ENCODE peak calls at places on chromosomes 12 and 14, in six cellular contexts. L is MM.1S, K is tibial artery, N is Karpas-422, Q is mesendoderm, G is mesenchymal stem cell. P is an unnamed sample.

GRCh38 chr14:62162998-62163589 is 400.9 kb downstream of the SNAPC1 start:
- DNase-seq in N (peak; percentile 82), L (peak; percentile 6), K (no peak), Q (peak; percentile 61), G (peak; percentile 43), P (peak; percentile 19)

GRCh38 chr12:115953031-115953430 is 324.5 kb downstream of the MED13L start:
- DNase-seq in N (no peak), Q (no peak), G (no peak), K (no peak), L (no peak), P (no peak)

GRCh38 chr12:76455582-76456345 is 103.8 kb downstream of the OSBPL8 start:
- DNase-seq in K (no peak), G (peak; percentile 79), L (peak; percentile 53), N (peak; percentile 84), Q (peak; percentile 90), P (peak; percentile 92)

GRCh38 chr12:1534708-1535107 is 59.7 kb downstream of the FBXL14 start:
- DNase-seq in Q (no peak), N (no peak), G (no peak), L (peak; percentile 83), K (no peak), P (no peak)

GRCh38 chr12:98653866-98654493 is 8.9 kb downstream of the APAF1 start:
- DNase-seq in N (peak; percentile 86), Q (peak; percentile 59), L (peak; percentile 56), G (peak; percentile 73), K (no peak), P (no peak)

GRCh38 chr12:56119361-56119796 is 1.3 kb downstream of the ZC3H10 start:
- DNase-seq in Q (peak; percentile 98), K (peak; percentile 89), L (peak; percentile 83), N (peak; percentile 87), G (peak; percentile 97), P (peak; percentile 73)

GRCh38 chr14:30855345-30856037 is 18.9 kb upstream of the COCH start:
- DNase-seq in G (no peak), L (no peak), Q (no peak), N (no peak), K (no peak), P (no peak)

GRCh38 chr12:65565601-65566560 is 258.4 kb upstream of the HMGA2 start:
- DNase-seq in K (no peak), G (peak; percentile 98), L (no peak), Q (peak; percentile 97), N (no peak), P (peak; percentile 79)

GRCh38 chr14:40733206-40733605 is 873.5 kb upstream of the LRFN5 start:
- DNase-seq in Q (no peak), L (no peak), N (no peak), K (no peak), G (no peak), P (no peak)

GRCh38 chr12:70609739-70610491 is 27.3 kb downstream of the PTPRB start:
- DNase-seq in L (no peak), K (peak; percentile 69), G (peak; percentile 22), N (no peak), Q (peak; percentile 51), P (no peak)

GRCh38 chr14:50039120-50039517 is 77.3 kb downstream of the VCPKMT start:
- DNase-seq in G (no peak), N (no peak), L (no peak), Q (no peak), K (no peak), P (no peak)

GRCh38 chr12:121782616-121782966 is 10.9 kb downstream of the RHOF start:
- DNase-seq in L (no peak), G (no peak), Q (no peak), K (no peak), N (no peak), P (no peak)

GRCh38 chr14:64174922-64175782 is 119.0 kb downstream of the ESR2 start:
- DNase-seq in N (no peak), L (no peak), Q (no peak), G (no peak), K (no peak), P (no peak)

GRCh38 chr12:117994551-117995438 is 21.7 kb upstream of the RFC5 start:
- DNase-seq in K (no peak), Q (no peak), N (no peak), G (no peak), L (no peak), P (no peak)

GRCh38 chr12:1099158-1099557 is 108.1 kb downstream of the ERC1 start:
- DNase-seq in G (no peak), K (no peak), Q (no peak), L (peak; percentile 46), N (no peak), P (no peak)

GRCh38 chr12:112381421-112381897 is 772 bp downstream of the HECTD4 start:
- DNase-seq in G (peak; percentile 24), L (peak; percentile 69), K (peak; percentile 68), Q (peak; percentile 50), N (peak; percentile 64), P (no peak)

GRCh38 chr12:53677612-53678133 is 1.8 kb upstream of the ATP5MC2 start:
- DNase-seq in N (no peak), K (no peak), G (no peak), L (no peak), Q (no peak), P (no peak)

GRCh38 chr12:117047810-117048584 is 51.2 kb downstream of the TESC start:
- DNase-seq in Q (peak; percentile 57), N (no peak), L (no peak), K (no peak), G (peak; percentile 89), P (no peak)

GRCh38 chr12:32334384-32334783 is 65.0 kb upstream of the FGD4 start:
- DNase-seq in L (peak; percentile 54), N (no peak), Q (no peak), K (no peak), G (no peak), P (no peak)

GRCh38 chr14:72610831-72611200 is 283.1 kb downstream of the DPF3 start:
- DNase-seq in G (no peak), Q (no peak), L (no peak), K (no peak), N (no peak), P (no peak)

GRCh38 chr14:102012336-102012735 is 48.0 kb downstream of the DYNC1H1 start:
- DNase-seq in K (no peak), G (no peak), N (no peak), Q (no peak), L (no peak), P (no peak)

GRCh38 chr12:561908-562593 is 101.2 kb downstream of the NINJ2 start:
- DNase-seq in G (no peak), N (no peak), Q (no peak), K (peak; percentile 81), L (no peak), P (no peak)

GRCh38 chr14:86799244-86799647 is 1193.7 kb downstream of the GALC start:
- DNase-seq in N (no peak), K (no peak), G (peak; percentile 91), L (no peak), Q (no peak), P (peak; percentile 96)

GRCh38 chr12:6532927-6533652 is 1.2 kb upstream of the GAPDH start:
- DNase-seq in Q (peak; percentile 92), K (peak; percentile 90), N (peak; percentile 86), G (peak; percentile 90), L (peak; percentile 60), P (no peak)

GRCh38 chr12:4353785-4354208 is 25.7 kb downstream of the FGF23 start:
- DNase-seq in Q (peak; percentile 29), K (no peak), G (no peak), N (peak; percentile 64), L (peak; percentile 21), P (no peak)

GRCh38 chr14:99568567-99569560 is 35.1 kb downstream of the CCDC85C start:
- DNase-seq in Q (no peak), N (peak; percentile 68), K (no peak), L (no peak), G (peak; percentile 72), P (no peak)
- H3K4me1 ChIP-seq in Q (peaks cover 36% of the 10 kb centered on the region), N (peaks cover 87% of the 10 kb centered on the region), K (peaks cover 78% of the 10 kb centered on the region), L (no peaks in the 10 kb centered on the region), G (peaks cover 65% of the 10 kb centered on the region), P (no peaks in the 10 kb centered on the region)

DNA sequence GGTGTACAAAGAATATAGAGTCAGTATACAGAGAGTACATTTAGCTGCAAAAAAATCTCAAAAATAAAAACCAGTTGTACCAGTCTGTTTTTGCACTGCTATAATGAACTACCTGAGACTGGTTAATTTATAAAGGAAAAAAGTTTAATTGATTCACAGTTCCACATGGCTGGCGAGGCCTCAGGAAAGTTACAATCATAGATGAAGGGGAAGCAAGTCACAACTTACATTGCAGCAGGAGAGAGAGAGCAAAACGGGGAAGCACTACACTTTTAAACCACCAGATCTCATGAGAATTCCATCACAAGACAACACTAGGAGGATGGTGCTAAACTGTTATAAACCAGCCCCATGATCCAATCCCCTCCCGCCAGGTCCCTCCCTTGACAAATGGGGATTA is 185.9 kb downstream of the TMTC3 start:
- DNase-seq in K (no peak), G (no peak), L (no peak), Q (no peak), N (no peak), P (no peak)
- H3K4me1 ChIP-seq in K (no peaks in the 10 kb centered on the region), G (no peaks in the 10 kb centered on the region), L (peaks cover under 1% of the 10 kb centered on the region), Q (no peaks in the 10 kb centered on the region), N (no peaks in the 10 kb centered on the region), P (peaks cover 22% of the 10 kb centered on the region)

DNA sequence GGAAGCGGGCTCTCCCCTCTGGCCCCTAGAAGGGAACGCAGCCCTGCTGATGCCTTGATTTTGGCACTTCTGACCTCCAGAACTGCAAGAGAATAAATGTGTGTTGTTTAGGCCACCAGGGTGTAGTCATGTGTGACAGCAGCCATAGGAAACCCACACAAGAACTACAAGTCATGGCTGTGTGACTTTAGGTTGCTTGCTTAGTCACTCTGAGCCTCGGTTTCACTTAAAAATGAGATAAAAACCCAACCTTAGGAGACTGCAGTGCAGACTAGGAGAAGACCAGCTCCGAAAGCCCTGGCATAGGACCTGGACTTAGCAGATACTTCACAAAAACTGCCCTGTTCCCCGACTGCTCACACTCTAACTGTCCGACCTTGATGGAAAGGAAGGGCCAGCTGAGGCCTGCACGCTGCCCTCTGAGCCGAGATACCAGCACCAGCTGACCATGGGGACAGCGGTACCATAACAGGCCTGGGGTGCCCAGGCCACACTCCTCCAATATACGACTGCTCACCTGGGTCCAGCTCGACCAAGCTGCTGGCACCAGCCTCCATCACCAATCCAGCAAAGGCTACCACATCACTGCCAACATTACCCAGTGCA is 53.5 kb downstream of the CCDC85C start:
- DNase-seq in N (no peak), Q (no peak), L (no peak), G (no peak), K (no peak), P (no peak)
- H3K4me1 ChIP-seq in N (peaks cover 10% of the 10 kb centered on the region), Q (no peaks in the 10 kb centered on the region), L (no peaks in the 10 kb centered on the region), G (peaks cover 6% of the 10 kb centered on the region), K (peaks cover 25% of the 10 kb centered on the region), P (no peaks in the 10 kb centered on the region)

GRCh38 chr14:35925319-35925718 is 99.2 kb downstream of the BRMS1L start:
- DNase-seq in K (no peak), L (no peak), Q (no peak), G (no peak), N (no peak), P (no peak)
- H3K4me1 ChIP-seq in K (no peaks in the 10 kb centered on the region), L (no peaks in the 10 kb centered on the region), Q (no peaks in the 10 kb centered on the region), G (no peaks in the 10 kb centered on the region), N (no peaks in the 10 kb centered on the region), P (no peaks in the 10 kb centered on the region)

P was measured in foreskin keratinocyte.